ENCODE peak calls at places on chromosomes 1 and 21, in seven cellular contexts. One of them, this sample, is unnamed.
A peak's percentile ranks its signal among the peaks of the same experiment; 100 is the strongest.

GRCh38 chr1:228546541-228547463 is 59.6 kb downstream of the RNF187 start:
- DNase-seq in H1: no peak
- DNase-seq in GM12878: no peak
- DNase-seq in K562: no peak
- DNase-seq in HepG2: no peak
- DNase-seq in GM12892: no peak
- DNase-seq in SK-N-SH: no peak
- DNase-seq in this sample: no peak

GRCh38 chr1:234870582-234870981 is 258.1 kb downstream of the TOMM20 start:
- DNase-seq in HepG2: no peak
- DNase-seq in GM12892: no peak
- DNase-seq in H1: no peak
- DNase-seq in GM12878: no peak
- DNase-seq in SK-N-SH: no peak
- DNase-seq in K562: no peak
- DNase-seq in this sample: no peak

GRCh38 chr1:246329900-246330299 is 177.2 kb downstream of the SMYD3 start:
- DNase-seq in H1: no peak
- DNase-seq in HepG2: no peak
- DNase-seq in GM12892: peak; percentile 29
- DNase-seq in SK-N-SH: no peak
- DNase-seq in GM12878: peak; percentile 91
- DNase-seq in K562: no peak
- DNase-seq in this sample: peak; percentile 41

GRCh38 chr1:8167936-8168335 is 141.8 kb upstream of the ERRFI1 start:
- DNase-seq in H1: no peak
- DNase-seq in SK-N-SH: no peak
- DNase-seq in HepG2: no peak
- DNase-seq in K562: no peak
- DNase-seq in GM12878: no peak
- DNase-seq in GM12892: no peak
- DNase-seq in this sample: no peak

GRCh38 chr1:32627596-32628162 is 22.7 kb downstream of the ZBTB8OS start:
- DNase-seq in SK-N-SH: no peak
- DNase-seq in HepG2: no peak
- DNase-seq in GM12878: peak; percentile 69
- DNase-seq in H1: no peak
- DNase-seq in GM12892: peak; percentile 32
- DNase-seq in K562: no peak
- DNase-seq in this sample: no peak

GRCh38 chr1:19123837-19124236 is 86.2 kb downstream of the UBR4 start:
- DNase-seq in K562: no peak
- DNase-seq in HepG2: no peak
- DNase-seq in SK-N-SH: no peak
- DNase-seq in GM12892: no peak
- DNase-seq in H1: no peak
- DNase-seq in GM12878: no peak
- DNase-seq in this sample: no peak

GRCh38 chr1:186967659-186968394 is 139.1 kb downstream of the PLA2G4A start:
- DNase-seq in GM12892: no peak
- DNase-seq in GM12878: no peak
- DNase-seq in K562: no peak
- DNase-seq in SK-N-SH: no peak
- DNase-seq in HepG2: no peak
- DNase-seq in H1: no peak
- DNase-seq in this sample: no peak

GRCh38 chr1:204077979-204078696 is 5.2 kb downstream of the SOX13 start:
- DNase-seq in GM12892: no peak
- DNase-seq in K562: no peak
- DNase-seq in SK-N-SH: no peak
- DNase-seq in GM12878: no peak
- DNase-seq in H1: peak; percentile 89
- DNase-seq in HepG2: peak; percentile 83
- DNase-seq in this sample: no peak

GRCh38 chr1:68213843-68214242 is 18.5 kb downstream of the WLS start:
- DNase-seq in SK-N-SH: peak; percentile 22
- DNase-seq in H1: no peak
- DNase-seq in HepG2: peak; percentile 3
- DNase-seq in GM12892: no peak
- DNase-seq in GM12878: no peak
- DNase-seq in K562: no peak
- DNase-seq in this sample: no peak

GRCh38 chr21:31184462-31184861 is 146.2 kb upstream of the KRTAP19-8 start:
- DNase-seq in H1: no peak
- DNase-seq in SK-N-SH: peak; percentile 35
- DNase-seq in HepG2: no peak
- DNase-seq in GM12892: no peak
- DNase-seq in K562: no peak
- DNase-seq in GM12878: no peak
- DNase-seq in this sample: no peak

GRCh38 chr1:210598135-210598652 is 269.5 kb downstream of the HHAT start:
- DNase-seq in GM12892: no peak
- DNase-seq in K562: peak; percentile 43
- DNase-seq in H1: no peak
- DNase-seq in HepG2: peak; percentile 20
- DNase-seq in SK-N-SH: no peak
- DNase-seq in GM12878: no peak
- DNase-seq in this sample: no peak

GRCh38 chr1:31843506-31843905 is 27.7 kb upstream of the SPOCD1 start:
- DNase-seq in K562: no peak
- DNase-seq in GM12878: no peak
- DNase-seq in HepG2: no peak
- DNase-seq in SK-N-SH: no peak
- DNase-seq in H1: no peak
- DNase-seq in GM12892: no peak
- DNase-seq in this sample: no peak

DNA sequence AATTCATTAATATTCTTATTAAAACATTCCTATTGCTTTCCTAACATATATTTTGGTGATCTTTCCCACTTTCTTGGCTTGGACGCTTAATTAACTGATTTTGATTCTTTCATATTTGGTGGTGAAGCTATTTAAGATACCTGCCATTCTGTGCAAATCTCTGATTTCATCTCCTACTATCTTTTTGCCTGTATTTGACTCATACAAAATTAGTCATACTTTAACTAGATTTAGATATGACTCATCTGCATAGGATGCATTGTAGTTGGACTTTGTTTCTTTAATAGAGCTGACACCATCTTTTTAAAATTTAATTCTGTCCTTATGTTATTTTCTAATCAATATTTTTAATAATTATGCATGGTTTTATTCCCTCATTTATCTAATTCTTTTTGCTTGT is 93.8 kb upstream of the PLPPR4 start:
- DNase-seq in GM12892: no peak
- DNase-seq in H1: no peak
- DNase-seq in K562: no peak
- DNase-seq in HepG2: no peak
- DNase-seq in GM12878: no peak
- DNase-seq in SK-N-SH: no peak
- DNase-seq in this sample: no peak
- TF ChIP-seq TAF1 in GM12892: no peak
- TF ChIP-seq TAF1 in H1: no peak
- TF ChIP-seq TAF1 in K562: no peak
- TF ChIP-seq TAF1 in HepG2: no peak
- TF ChIP-seq TAF1 in GM12878: no peak
- TF ChIP-seq TAF1 in SK-N-SH: no peak
- TF ChIP-seq TAF1 in this sample: no peak

GRCh38 chr1:93447481-93448291 is at the start of gene FNBP1L:
- DNase-seq in GM12892: peak; percentile 36
- DNase-seq in GM12878: no peak
- DNase-seq in SK-N-SH: peak; percentile 98
- DNase-seq in HepG2: peak; percentile 65
- DNase-seq in H1: peak; percentile 93
- DNase-seq in K562: peak; percentile 90
- DNase-seq in this sample: peak; percentile 48
- TF ChIP-seq POLR2AphosphoS5 in GM12892: no peak
- TF ChIP-seq POLR2AphosphoS5 in GM12878: no peak
- TF ChIP-seq POLR2AphosphoS5 in SK-N-SH: peak; percentile 80
- TF ChIP-seq POLR2AphosphoS5 in HepG2: peak; percentile 72
- TF ChIP-seq POLR2AphosphoS5 in H1: peak; percentile 65
- TF ChIP-seq POLR2AphosphoS5 in K562: peak; percentile 28
- TF ChIP-seq POLR2AphosphoS5 in this sample: no peak

DNA sequence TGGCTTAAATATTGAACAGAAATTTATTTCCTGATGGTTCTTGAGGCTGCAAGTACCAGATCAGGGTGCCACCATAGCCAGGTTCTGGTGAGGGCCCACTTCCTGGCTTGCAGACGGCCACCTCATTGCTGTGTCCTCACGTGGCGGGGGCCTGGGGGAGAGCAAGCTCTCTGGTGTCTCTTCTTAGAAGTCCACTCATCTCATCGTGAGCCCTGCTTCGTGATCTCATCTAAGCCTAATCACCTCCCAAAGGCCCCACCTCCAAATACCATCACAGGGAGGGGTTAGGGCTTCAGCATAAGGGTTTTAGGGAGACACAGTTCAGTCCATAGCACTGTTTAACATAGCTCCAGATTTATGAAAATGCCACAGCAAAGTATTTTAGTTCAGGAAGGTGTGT is 119.6 kb downstream of the PRDM2 start:
- DNase-seq in GM12878: no peak
- DNase-seq in GM12892: no peak
- DNase-seq in SK-N-SH: no peak
- DNase-seq in HepG2: no peak
- DNase-seq in K562: no peak
- DNase-seq in H1: peak; percentile 37
- DNase-seq in this sample: no peak
- TF ChIP-seq TAF1 in GM12878: no peak
- TF ChIP-seq TAF1 in GM12892: no peak
- TF ChIP-seq TAF1 in SK-N-SH: no peak
- TF ChIP-seq TAF1 in HepG2: no peak
- TF ChIP-seq TAF1 in K562: no peak
- TF ChIP-seq TAF1 in H1: no peak
- TF ChIP-seq TAF1 in this sample: no peak

GRCh38 chr1:208628298-208628914 is 384.2 kb upstream of the PLXNA2 start:
- DNase-seq in HepG2: no peak
- DNase-seq in H1: no peak
- DNase-seq in GM12892: no peak
- DNase-seq in SK-N-SH: no peak
- DNase-seq in K562: no peak
- DNase-seq in GM12878: no peak
- DNase-seq in this sample: no peak

GRCh38 chr1:208631516-208631915 is 387.3 kb upstream of the PLXNA2 start:
- DNase-seq in K562: no peak
- DNase-seq in H1: no peak
- DNase-seq in GM12878: no peak
- DNase-seq in HepG2: no peak
- DNase-seq in SK-N-SH: no peak
- DNase-seq in GM12892: no peak
- DNase-seq in this sample: no peak

GRCh38 chr1:208631057-208631456 is 386.9 kb upstream of the PLXNA2 start:
- DNase-seq in H1: no peak
- DNase-seq in GM12892: no peak
- DNase-seq in SK-N-SH: no peak
- DNase-seq in HepG2: no peak
- DNase-seq in K562: no peak
- DNase-seq in GM12878: no peak
- DNase-seq in this sample: no peak
- TF ChIP-seq POLR2AphosphoS5 in H1: no peak
- TF ChIP-seq POLR2AphosphoS5 in GM12892: no peak
- TF ChIP-seq POLR2AphosphoS5 in SK-N-SH: no peak
- TF ChIP-seq POLR2AphosphoS5 in HepG2: no peak
- TF ChIP-seq POLR2AphosphoS5 in K562: no peak
- TF ChIP-seq POLR2AphosphoS5 in GM12878: no peak
- TF ChIP-seq POLR2AphosphoS5 in this sample: no peak

DNA sequence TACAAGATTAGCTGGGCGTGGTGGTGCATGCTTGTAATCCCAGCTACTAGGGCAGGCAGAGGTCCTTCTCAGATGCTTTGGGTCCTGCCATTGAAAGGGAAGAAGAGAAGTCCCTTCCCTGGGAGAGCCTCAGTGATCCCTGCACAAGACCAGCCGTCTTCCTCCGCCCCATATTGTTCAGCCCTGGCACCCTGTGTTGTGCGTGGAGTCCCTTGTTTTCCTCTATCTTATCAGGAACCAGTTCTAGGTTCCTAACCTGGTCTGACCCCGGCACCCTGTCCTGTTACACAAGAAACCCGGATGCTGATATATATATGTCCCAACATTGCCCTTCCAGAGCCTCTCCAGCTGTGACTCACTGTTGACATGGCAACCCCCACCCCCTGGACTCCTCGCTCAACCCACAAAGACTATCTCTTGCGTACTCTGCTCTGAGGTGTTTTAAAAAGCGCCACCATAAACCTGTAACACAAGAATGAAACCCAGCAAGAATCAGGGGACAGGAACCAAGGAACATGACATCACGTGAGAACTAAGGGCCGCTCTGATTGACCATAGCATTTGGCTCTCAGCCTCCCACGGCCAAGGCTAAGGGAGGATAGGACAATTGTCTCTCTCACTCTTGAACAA is 4.8 kb downstream of the MX2 start:
- DNase-seq in GM12878: peak; percentile 78
- DNase-seq in GM12892: no peak
- DNase-seq in HepG2: peak; percentile 94
- DNase-seq in K562: peak; percentile 45
- DNase-seq in SK-N-SH: no peak
- DNase-seq in H1: no peak
- DNase-seq in this sample: peak; percentile 32
- TF ChIP-seq TAF1 in GM12878: peak; percentile 56
- TF ChIP-seq TAF1 in GM12892: no peak
- TF ChIP-seq TAF1 in HepG2: no peak
- TF ChIP-seq TAF1 in K562: no peak
- TF ChIP-seq TAF1 in SK-N-SH: no peak
- TF ChIP-seq TAF1 in H1: no peak
- TF ChIP-seq TAF1 in this sample: no peak

GRCh38 chr1:53511933-53512806 is 53.0 kb downstream of the DMRTB1 start:
- DNase-seq in HepG2: no peak
- DNase-seq in GM12892: no peak
- DNase-seq in SK-N-SH: peak; percentile 75
- DNase-seq in H1: no peak
- DNase-seq in K562: no peak
- DNase-seq in GM12878: no peak
- DNase-seq in this sample: no peak
- TF ChIP-seq POLR2AphosphoS5 in HepG2: no peak
- TF ChIP-seq POLR2AphosphoS5 in GM12892: no peak
- TF ChIP-seq POLR2AphosphoS5 in SK-N-SH: no peak
- TF ChIP-seq POLR2AphosphoS5 in H1: no peak
- TF ChIP-seq POLR2AphosphoS5 in K562: no peak
- TF ChIP-seq POLR2AphosphoS5 in GM12878: no peak
- TF ChIP-seq POLR2AphosphoS5 in this sample: no peak

DNA sequence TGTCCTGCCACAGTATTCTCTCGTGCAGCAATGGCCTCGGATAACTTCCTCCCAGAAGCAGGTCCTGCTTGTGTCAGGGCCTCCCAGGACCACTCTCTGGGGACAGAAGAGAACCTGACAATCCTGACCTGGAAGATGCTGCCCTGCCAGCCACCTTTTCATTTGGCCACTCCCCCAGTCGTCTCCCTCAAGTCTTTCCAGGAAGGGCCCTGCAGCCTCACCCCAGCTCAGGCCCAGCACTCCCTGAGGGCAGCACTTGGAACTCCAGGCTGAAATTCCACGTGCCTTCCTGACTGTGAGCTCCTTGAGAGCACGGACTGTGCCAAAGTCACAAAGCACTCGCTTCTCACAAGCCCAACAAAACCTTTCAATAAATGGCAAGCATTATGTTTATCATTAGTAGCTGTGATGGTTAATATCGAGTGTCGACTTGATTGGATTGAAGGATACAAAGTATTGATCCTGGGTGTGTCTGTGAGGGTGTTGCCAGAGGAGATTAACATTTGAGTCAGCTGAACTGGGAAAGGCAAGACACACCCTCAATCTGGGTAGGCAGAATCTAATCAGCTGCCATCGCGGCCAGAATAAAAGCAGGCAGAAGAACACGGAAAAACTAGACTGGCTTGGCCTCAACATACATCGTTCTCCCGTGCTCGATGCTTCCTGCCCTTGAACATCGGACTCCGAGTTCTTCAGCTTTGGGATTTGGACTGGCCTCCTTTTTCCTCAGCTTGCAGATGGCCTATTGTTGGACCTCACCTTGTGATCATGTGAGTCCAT is 2.3 kb upstream of the CLEC20A start:
- DNase-seq in SK-N-SH: no peak
- DNase-seq in GM12878: no peak
- DNase-seq in GM12892: no peak
- DNase-seq in H1: peak; percentile 54
- DNase-seq in K562: no peak
- DNase-seq in HepG2: no peak
- DNase-seq in this sample: no peak
- TF ChIP-seq TAF1 in SK-N-SH: no peak
- TF ChIP-seq TAF1 in GM12878: no peak
- TF ChIP-seq TAF1 in GM12892: no peak
- TF ChIP-seq TAF1 in H1: no peak
- TF ChIP-seq TAF1 in K562: no peak
- TF ChIP-seq TAF1 in HepG2: no peak
- TF ChIP-seq TAF1 in this sample: no peak